ENCODE peak calls at places on chromosomes 2 and 18, in seven cellular contexts. Z, U, R, K, G, Y and P are unnamed samples.

GRCh38 chr2:28979576-28980366 is 1.3 kb upstream of the TOGARAM2 start:
- DNase-seq in Z (no peak), U (no peak), R (no peak), K (no peak), G (no peak), Y (no peak), P (no peak)

GRCh38 chr2:66526171-66526570 is 91.2 kb downstream of the MEIS1 start:
- DNase-seq in Z (no peak), U (no peak), R (no peak), K (no peak), G (no peak), Y (no peak), P (no peak)

GRCh38 chr2:171403181-171403580 is 30.6 kb downstream of the METTL8 start:
- DNase-seq in Z (no peak), U (no peak), R (no peak), K (no peak), G (no peak), Y (no peak), P (no peak)

GRCh38 chr2:28530785-28531184 is 34.9 kb downstream of the PLB1 start:
- DNase-seq in Z (no peak), U (no peak), R (no peak), K (no peak), G (no peak), Y (no peak), P (no peak)

GRCh38 chr2:180761224-180761623 is 219.2 kb upstream of the UBE2E3 start:
- DNase-seq in Z (no peak), U (no peak), R (no peak), K (no peak), G (no peak), Y (no peak), P (peak)

GRCh38 chr18:33606621-33607020 is 28.6 kb downstream of the ASXL3 start:
- DNase-seq in Z (no peak), U (no peak), R (peak), K (no peak), G (peak), Y (no peak), P (peak)

GRCh38 chr2:122634261-122634660 is 878.8 kb downstream of the TSN start:
- DNase-seq in Z (no peak), U (no peak), R (no peak), K (no peak), G (no peak), Y (no peak), P (peak)

GRCh38 chr2:108396845-108397244 is 19.1 kb downstream of the SULT1C4 start:
- DNase-seq in Z (no peak), U (no peak), R (peak), K (no peak), G (peak), Y (no peak), P (peak)

GRCh38 chr18:45521151-45521550 is 94.1 kb upstream of the SLC14A2 start:
- DNase-seq in Z (no peak), U (no peak), R (no peak), K (no peak), G (no peak), Y (no peak), P (no peak)
- H3K27ac ChIP-seq in Z (no peak), U (no peak), R (no peak), K (no peak), G (no peak), Y (peak), P (no peak)

DNA sequence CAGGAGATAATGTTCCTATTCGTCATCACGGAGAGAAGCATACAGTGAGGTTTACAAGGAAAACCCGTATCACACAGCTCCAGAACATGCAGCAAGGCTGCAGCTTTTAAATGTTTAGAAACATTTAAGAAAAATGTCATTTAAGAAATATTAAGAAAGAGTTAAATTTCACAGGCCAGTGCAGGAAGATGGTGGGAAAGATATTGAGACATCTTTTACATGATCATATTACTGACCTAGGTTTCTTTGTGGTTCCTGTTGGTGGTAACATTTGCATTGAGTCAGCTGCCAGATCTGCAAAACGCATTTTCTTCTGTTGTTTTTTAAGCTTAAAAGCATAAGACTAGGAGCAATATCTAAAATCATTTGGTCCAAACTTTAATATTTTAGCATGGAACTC is 44.9 kb downstream of the CPO start:
- DNase-seq in Z (no peak), U (no peak), R (no peak), K (no peak), G (no peak), Y (no peak), P (no peak)
- H3K27ac ChIP-seq in Z (no peak), U (no peak), R (no peak), K (no peak), G (no peak), Y (no peak), P (no peak)

DNA sequence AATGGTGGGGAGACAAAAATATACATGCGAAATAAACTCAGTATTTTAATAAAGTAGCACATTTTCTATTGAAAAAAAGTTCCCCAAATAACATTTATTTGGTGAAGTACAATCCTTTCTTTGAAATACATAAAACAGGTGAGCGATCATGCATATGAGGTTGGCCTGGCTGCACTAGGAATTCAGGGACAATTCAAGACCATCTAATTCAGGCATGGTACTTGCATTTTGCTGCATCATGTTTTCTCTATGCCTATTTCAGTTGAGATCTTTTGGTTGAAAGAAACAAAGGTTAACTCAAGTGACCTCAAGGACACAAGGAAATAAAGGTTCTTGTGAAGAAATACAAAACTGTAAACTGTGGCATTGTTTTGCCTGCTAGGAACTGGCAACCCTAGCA is 19.8 kb upstream of the TAF4B start:
- DNase-seq in Z (no peak), U (no peak), R (no peak), K (no peak), G (no peak), Y (no peak), P (no peak)
- H3K27ac ChIP-seq in Z (no peak), U (no peak), R (no peak), K (no peak), G (no peak), Y (no peak), P (no peak)

GRCh38 chr18:13564579-13564978 is 161.8 kb downstream of the FAM210A start:
- DNase-seq in Z (no peak), U (no peak), R (no peak), K (no peak), G (no peak), Y (no peak), P (no peak)
- H3K27ac ChIP-seq in Z (no peak), U (no peak), R (no peak), K (no peak), G (no peak), Y (peak), P (no peak)

GRCh38 chr2:33365264-33365663 is 111.2 kb upstream of the RASGRP3 start:
- DNase-seq in Z (no peak), U (no peak), R (no peak), K (no peak), G (no peak), Y (no peak), P (no peak)
- H3K27ac ChIP-seq in Z (no peak), U (no peak), R (no peak), K (no peak), G (no peak), Y (no peak), P (no peak)

GRCh38 chr2:37657471-37657870 is 14.0 kb downstream of the CDC42EP3 start:
- DNase-seq in Z (no peak), U (no peak), R (no peak), K (no peak), G (no peak), Y (no peak), P (no peak)

GRCh38 chr2:37654932-37655331 is 16.5 kb downstream of the CDC42EP3 start:
- DNase-seq in Z (no peak), U (no peak), R (peak), K (no peak), G (peak), Y (no peak), P (peak)

GRCh38 chr2:37658682-37659081 is 12.8 kb downstream of the CDC42EP3 start:
- DNase-seq in Z (no peak), U (no peak), R (no peak), K (no peak), G (no peak), Y (no peak), P (no peak)

GRCh38 chr2:37655442-37655841 is 16.0 kb downstream of the CDC42EP3 start:
- DNase-seq in Z (no peak), U (no peak), R (no peak), K (no peak), G (peak), Y (no peak), P (no peak)

DNA sequence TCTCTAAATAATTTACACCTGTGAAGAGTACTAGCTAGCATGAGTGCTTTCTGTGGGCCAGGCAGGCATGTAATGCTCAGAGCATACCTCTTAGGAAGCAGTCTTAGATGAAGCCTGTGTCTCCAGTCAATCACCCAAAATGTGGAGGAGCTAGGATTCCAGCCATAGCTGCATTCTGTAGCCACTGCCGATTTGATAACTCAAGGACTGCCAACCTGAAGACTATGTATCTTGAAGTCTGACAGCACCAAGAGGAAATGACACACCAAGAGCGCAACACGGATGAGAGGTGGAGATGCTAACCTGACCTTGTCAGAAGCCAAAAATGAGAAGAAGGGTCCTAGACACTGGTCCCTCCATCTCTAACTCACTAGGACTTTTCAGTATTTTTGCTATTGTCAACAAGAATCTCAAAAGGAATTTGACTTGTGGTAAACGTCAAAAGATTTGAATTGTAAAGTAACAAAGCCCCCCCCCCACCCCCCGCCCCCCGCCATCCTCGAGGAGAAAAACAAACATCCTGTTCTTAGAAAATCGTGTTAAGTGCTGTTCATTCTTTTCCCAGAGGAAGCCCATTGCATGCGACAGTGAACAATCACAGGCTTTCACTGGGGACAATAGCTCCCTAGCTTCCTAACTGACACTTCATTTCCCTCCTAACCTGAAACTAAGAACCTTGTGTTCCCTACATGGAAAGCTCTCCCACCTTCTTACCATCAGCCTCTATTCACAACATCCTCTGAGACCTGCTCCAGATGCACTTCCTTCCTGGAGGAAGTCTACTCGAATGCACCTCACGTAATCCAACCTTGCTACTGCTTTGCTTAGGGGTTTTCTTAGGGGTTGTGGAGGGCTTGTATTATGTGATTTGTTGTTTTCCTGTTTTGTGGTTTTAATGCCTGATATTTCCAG is 14.7 kb downstream of the CDC42EP3 start:
- DNase-seq in Z (no peak), U (no peak), R (peak), K (no peak), G (peak), Y (no peak), P (peak)
- H3K27ac ChIP-seq in Z (no peak), U (no peak), R (peak), K (no peak), G (peak), Y (peak), P (no peak)

DNA sequence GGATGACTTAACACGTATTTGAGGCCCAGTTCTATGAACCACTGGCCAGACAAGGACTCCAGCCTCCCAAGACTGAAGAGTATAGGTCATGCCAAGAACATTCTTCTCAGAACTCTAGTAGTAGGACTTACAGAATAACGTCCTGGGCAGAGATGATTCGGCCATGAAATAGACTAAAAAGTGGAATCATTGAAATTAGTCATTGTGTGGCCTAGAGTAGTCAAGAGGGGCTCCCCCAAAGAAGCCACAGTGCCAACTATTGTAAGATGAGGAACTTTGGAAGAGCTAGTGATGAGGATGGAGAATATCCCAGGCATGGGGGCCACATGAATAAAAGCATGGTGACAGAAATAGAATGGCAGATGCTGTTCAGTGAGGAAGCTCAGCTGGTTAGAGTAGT is 101.1 kb downstream of the TRIB2 start:
- DNase-seq in Z (no peak), U (no peak), R (no peak), K (no peak), G (no peak), Y (no peak), P (no peak)
- H3K27ac ChIP-seq in Z (no peak), U (no peak), R (no peak), K (no peak), G (no peak), Y (peak), P (no peak)

GRCh38 chr18:70366174-70366573 is 77.3 kb downstream of the SOCS6 start:
- DNase-seq in Z (no peak), U (no peak), R (peak), K (no peak), G (no peak), Y (no peak), P (no peak)

GRCh38 chr18:70366670-70367069 is 77.8 kb downstream of the SOCS6 start:
- DNase-seq in Z (no peak), U (no peak), R (no peak), K (no peak), G (no peak), Y (no peak), P (no peak)

GRCh38 chr18:70365361-70365760 is 76.5 kb downstream of the SOCS6 start:
- DNase-seq in Z (no peak), U (no peak), R (no peak), K (no peak), G (no peak), Y (no peak), P (no peak)

GRCh38 chr18:70362258-70362657 is 73.4 kb downstream of the SOCS6 start:
- DNase-seq in Z (no peak), U (no peak), R (no peak), K (no peak), G (no peak), Y (no peak), P (no peak)

GRCh38 chr18:70363861-70364260 is 75.0 kb downstream of the SOCS6 start:
- DNase-seq in Z (no peak), U (no peak), R (no peak), K (no peak), G (no peak), Y (no peak), P (no peak)
- H3K27ac ChIP-seq in Z (no peak), U (no peak), R (no peak), K (no peak), G (no peak), Y (no peak), P (no peak)